ENCODE peak calls at places on chromosomes 3 and 15, in eight cellular contexts. R is upper lobe of right lung, O is AG09309, K is occipital lobe, M is LoVo, B is HFFc6, V is psoas muscle, I is iris pigment epithelial cell. D is an unnamed sample.
A peak's percentile ranks its signal among the peaks of the same experiment; 100 is the strongest.

GRCh38 chr3:121648219-121648958 is 12.3 kb downstream of the HCLS1 start:
- DNase-seq in M (no peak), V (no peak), K (no peak), I (peak; percentile 27), O (no peak), B (no peak), R (no peak), D (no peak)

GRCh38 chr3:57755368-57756021 is 614 bp upstream of the SLMAP start:
- DNase-seq in B (peak; percentile 42), O (no peak), I (peak; percentile 78), M (peak; percentile 52), R (no peak), K (peak; percentile 49), V (no peak), D (peak; percentile 56)

GRCh38 chr3:124217542-124217941 is 225.6 kb upstream of the ROPN1 start:
- DNase-seq in I (peak; percentile 69), V (peak; percentile 27), R (no peak), K (no peak), B (peak; percentile 49), M (peak; percentile 52), O (peak; percentile 29), D (no peak)

GRCh38 chr15:74345051-74345450 is 22.4 kb downstream of the CYP11A1 start:
- DNase-seq in B (no peak), K (no peak), R (peak; percentile 52), O (no peak), V (no peak), M (no peak), I (peak; percentile 46), D (no peak)

GRCh38 chr3:38651153-38651789 is 1.8 kb upstream of the SCN5A start:
- DNase-seq in V (peak; percentile 67), K (no peak), O (no peak), R (peak; percentile 82), I (peak; percentile 59), B (peak; percentile 41), M (peak; percentile 76), D (no peak)

GRCh38 chr15:70100495-70101331 is 3.0 kb upstream of the TLE3 start:
- DNase-seq in M (peak; percentile 20), B (no peak), R (peak; percentile 80), K (no peak), I (peak; percentile 80), O (no peak), V (peak; percentile 60), D (no peak)

GRCh38 chr3:8621141-8621540 is 23.5 kb downstream of the SSUH2 start:
- DNase-seq in K (no peak), V (no peak), B (no peak), O (no peak), R (no peak), M (no peak), I (no peak), D (no peak)

GRCh38 chr3:107523361-107524213 is 825 bp downstream of the BBX start:
- DNase-seq in K (peak; percentile 71), I (peak; percentile 53), B (no peak), O (no peak), R (peak; percentile 84), V (peak; percentile 64), M (peak; percentile 38), D (peak; percentile 63)

GRCh38 chr3:135809038-135809437 is 156.5 kb upstream of the PPP2R3A start:
- DNase-seq in M (no peak), O (no peak), R (no peak), B (no peak), V (no peak), K (no peak), I (no peak), D (no peak)

GRCh38 chr3:124885466-124886167 is 1.5 kb downstream of the ITGB5 start:
- DNase-seq in K (no peak), B (no peak), O (no peak), M (no peak), R (no peak), I (peak; percentile 36), V (no peak), D (no peak)